ENCODE peak calls at places on chromosomes 16 and 17, in six cellular contexts. K, R, Q, W, L and U are unnamed samples.

GRCh38 chr17:66283971-66284370 is 18.4 kb upstream of the PRKCA start:
- DNase-seq in K (no peak), R (no peak), Q (no peak), W (no peak), L (no peak), U (no peak)

GRCh38 chr16:4160663-4161436 is 44.6 kb upstream of the ADCY9 start:
- DNase-seq in K (no peak), R (no peak), Q (no peak), W (no peak), L (no peak), U (no peak)

GRCh38 chr17:73156166-73156840 is 8.5 kb upstream of the SSTR2 start:
- DNase-seq in K (peak; percentile 23), R (no peak), Q (no peak), W (peak; percentile 92), L (peak; percentile 73), U (peak; percentile 17)

GRCh38 chr16:3953728-3954410 is 73.4 kb upstream of the CREBBP start:
- DNase-seq in K (no peak), R (no peak), Q (no peak), W (no peak), L (no peak), U (no peak)

GRCh38 chr17:41579484-41580243 is 7.0 kb downstream of the KRT14 start:
- DNase-seq in K (peak; percentile 82), R (peak; percentile 21), Q (peak; percentile 78), W (peak; percentile 90), L (peak; percentile 96), U (peak; percentile 59)

GRCh38 chr16:13108126-13108525 is 206.7 kb downstream of the SHISA9 start:
- DNase-seq in K (no peak), R (no peak), Q (no peak), W (no peak), L (no peak), U (no peak)

GRCh38 chr16:22014271-22014873 is 6.5 kb downstream of the MOSMO start:
- DNase-seq in K (no peak), R (no peak), Q (no peak), W (no peak), L (no peak), U (no peak)

GRCh38 chr16:80792031-80792430 is 12.4 kb downstream of the CDYL2 start:
- DNase-seq in K (no peak), R (no peak), Q (no peak), W (no peak), L (no peak), U (no peak)

GRCh38 chr16:75196826-75197225 is 10.1 kb downstream of the CTRB2 start:
- DNase-seq in K (no peak), R (no peak), Q (no peak), W (no peak), L (no peak), U (no peak)

GRCh38 chr16:48300391-48300856 is 53.1 kb upstream of the ABCC11 start:
- DNase-seq in K (peak; percentile 26), R (no peak), Q (no peak), W (no peak), L (no peak), U (no peak)

GRCh38 chr16:1781758-1782407 is 488 bp downstream of the SPSB3 start:
- DNase-seq in K (no peak), R (no peak), Q (no peak), W (peak; percentile 70), L (no peak), U (no peak)

GRCh38 chr16:74026373-74027281 is 270.0 kb upstream of the PSMD7 start:
- DNase-seq in K (no peak), R (no peak), Q (no peak), W (no peak), L (no peak), U (no peak)

GRCh38 chr17:67995568-67996191 is 589 bp downstream of the C17orf58 start:
- DNase-seq in K (no peak), R (no peak), Q (no peak), W (peak; percentile 81), L (no peak), U (no peak)

GRCh38 chr16:31105677-31106213 is 2.4 kb upstream of the BCKDK start:
- DNase-seq in K (no peak), R (no peak), Q (peak; percentile 41), W (peak; percentile 96), L (peak; percentile 87), U (no peak)

GRCh38 chr17:27654654-27655524 is 23.9 kb downstream of the LGALS9 start:
- DNase-seq in K (peak; percentile 76), R (peak; percentile 25), Q (peak; percentile 75), W (peak; percentile 93), L (peak; percentile 93), U (peak; percentile 38)

GRCh38 chr16:85393674-85394510 is 219.2 kb upstream of the GSE1 start:
- DNase-seq in K (no peak), R (no peak), Q (no peak), W (peak; percentile 90), L (peak; percentile 93), U (no peak)

DNA sequence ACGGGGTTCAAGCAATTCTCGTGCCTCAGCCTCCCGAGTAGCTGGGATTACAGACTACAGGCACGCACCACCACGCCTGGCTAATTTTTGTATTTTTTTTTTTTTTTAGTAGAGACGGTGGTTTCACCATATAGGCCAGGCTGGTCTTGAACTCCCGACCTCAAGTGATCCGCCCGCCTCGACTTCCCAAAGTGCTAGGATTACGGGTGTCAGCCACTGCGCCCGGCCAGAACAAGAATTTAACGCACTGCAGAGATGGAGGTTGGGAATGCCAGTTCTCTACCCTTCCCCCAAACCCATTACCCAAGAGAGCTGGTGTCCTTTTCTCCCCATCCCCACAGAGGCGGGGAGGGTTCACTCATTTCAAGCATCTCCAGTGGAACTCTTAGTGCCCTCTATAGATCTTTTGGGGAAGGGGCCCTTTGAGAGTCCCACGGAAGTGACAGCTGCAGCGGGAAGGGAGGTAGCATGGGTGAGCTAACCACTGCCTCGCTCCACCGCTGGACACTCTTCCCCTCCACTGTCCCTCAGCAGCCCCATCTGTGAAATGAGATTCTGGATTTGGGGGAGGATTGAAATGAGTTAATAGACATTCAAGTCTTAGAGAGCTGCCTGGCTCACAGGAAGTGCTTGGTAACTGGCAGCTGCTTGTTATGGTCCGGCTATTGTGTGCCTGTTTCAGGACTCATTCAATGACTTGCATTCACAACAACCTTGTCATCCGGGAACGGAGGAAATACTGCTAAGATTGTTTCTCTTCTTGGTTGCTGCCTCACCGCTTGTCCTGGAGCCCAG is 3.5 kb upstream of the UBALD2 start:
- DNase-seq in K (no peak), R (no peak), Q (no peak), W (no peak), L (no peak), U (no peak)
- H3K4me3 ChIP-seq in K (no peak overlapping the region), R (no peak overlapping the region), Q (no peak overlapping the region), W (no peak overlapping the region), L (no peak overlapping the region), U (no peak overlapping the region)

GRCh38 chr17:81120149-81120484 is 45.2 kb upstream of the PVALEF start:
- DNase-seq in K (no peak), R (no peak), Q (no peak), W (no peak), L (no peak), U (no peak)

GRCh38 chr17:81117672-81118198 is 47.6 kb upstream of the PVALEF start:
- DNase-seq in K (no peak), R (no peak), Q (no peak), W (no peak), L (no peak), U (no peak)

GRCh38 chr17:81116704-81117103 is 48.6 kb upstream of the PVALEF start:
- DNase-seq in K (no peak), R (no peak), Q (no peak), W (no peak), L (no peak), U (no peak)

GRCh38 chr17:81119223-81120148 is 45.8 kb upstream of the PVALEF start:
- DNase-seq in K (peak; percentile 99), R (peak; percentile 32), Q (peak; percentile 82), W (peak; percentile 96), L (peak; percentile 99), U (peak; percentile 78)

GRCh38 chr17:81118308-81119221 is 46.7 kb upstream of the PVALEF start:
- DNase-seq in K (no peak), R (no peak), Q (no peak), W (no peak), L (no peak), U (no peak)
- TF ChIP-seq CTCF in K (no peak), R (no peak), Q (no peak), W (no peak), L (no peak), U (no peak)

DNA sequence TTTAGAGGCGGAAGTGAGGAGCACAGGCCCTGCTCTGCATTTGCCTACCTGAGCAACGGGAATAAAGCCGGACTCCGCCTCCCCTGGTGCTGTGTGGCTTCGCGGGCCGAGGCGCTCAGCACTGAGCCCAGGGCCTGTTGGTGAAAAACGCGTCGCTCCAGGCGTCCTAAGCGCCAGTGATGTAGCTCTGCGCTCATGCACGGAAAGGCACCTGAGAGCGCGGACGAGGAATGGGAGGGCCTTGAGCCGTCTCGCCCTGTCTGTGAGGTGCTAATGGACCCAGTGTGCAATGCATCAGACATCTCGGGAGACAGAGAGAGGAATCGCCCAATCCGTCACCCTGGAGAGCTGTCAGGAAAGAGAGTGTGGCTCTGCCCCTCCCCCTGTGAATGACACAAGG is 17.2 kb upstream of the ATP2A3 start:
- DNase-seq in K (no peak), R (no peak), Q (no peak), W (peak; percentile 11), L (no peak), U (no peak)
- TF ChIP-seq SIN3A in K (no peak), R (no peak), Q (no peak), W (no peak), L (no peak), U (no peak)

DNA sequence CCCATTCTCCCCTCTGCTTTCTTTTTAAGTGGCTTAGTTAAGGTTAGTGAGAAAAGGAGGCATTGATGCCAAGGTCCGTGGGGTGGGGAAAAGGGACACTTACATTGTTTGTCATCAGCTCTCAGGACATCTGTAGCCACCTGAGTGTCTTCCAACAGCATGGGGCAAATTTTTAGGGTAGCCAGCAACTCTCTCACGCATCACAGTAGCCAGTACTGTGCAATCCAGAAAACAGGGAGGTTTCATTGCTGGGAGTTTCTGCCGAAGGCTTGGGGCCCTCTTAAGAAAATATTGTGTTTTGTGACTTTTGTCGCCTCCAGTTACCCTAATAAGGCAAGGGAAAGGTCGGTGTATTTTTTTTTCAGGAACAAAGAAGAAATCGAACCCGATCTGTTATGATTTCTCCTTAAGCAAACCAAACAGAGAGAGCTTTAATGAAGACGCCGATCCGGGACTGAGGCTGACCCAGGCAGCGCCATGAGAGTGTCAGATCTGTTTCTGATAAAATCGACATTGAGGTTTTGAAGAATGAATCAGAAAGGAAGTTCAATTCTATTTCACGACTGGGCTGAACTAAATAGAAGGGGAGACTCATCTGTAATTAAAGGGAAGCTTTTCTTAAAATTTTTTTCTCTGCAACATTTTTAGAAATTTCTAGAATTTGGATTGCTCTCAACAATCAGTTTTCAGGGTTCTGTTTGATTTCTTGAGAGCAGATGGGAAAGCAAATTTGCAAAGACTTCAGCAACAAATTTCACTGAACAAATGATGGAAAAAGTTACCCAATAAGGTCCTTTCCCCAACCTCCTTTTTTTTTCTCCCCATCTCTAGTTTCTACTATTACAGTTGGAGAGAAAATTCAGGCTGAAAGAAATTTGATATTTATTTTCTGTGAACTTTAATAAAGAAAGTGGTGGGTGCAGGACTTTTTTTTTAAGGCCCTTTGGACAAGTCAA is 144.7 kb upstream of the IRX3 start:
- DNase-seq in K (no peak), R (no peak), Q (no peak), W (no peak), L (no peak), U (no peak)
- H3K4me3 ChIP-seq in K (no peak overlapping the region), R (no peak overlapping the region), Q (no peak overlapping the region), W (peak overlapping the region; percentile 27), L (no peak overlapping the region), U (no peak overlapping the region)